ENCODE peak calls at places on chromosomes 2 and 18, in five cellular contexts. Y, P, Z, X and V are unnamed samples.

GRCh38 chr2:236505648-236506047 is 64.0 kb upstream of the ACKR3 start:
- DNase-seq in Y (no peak), P (no peak), Z (no peak), X (no peak), V (no peak)

GRCh38 chr2:149169653-149170052 is 131.2 kb downstream of the LYPD6B start:
- DNase-seq in Y (no peak), P (no peak), Z (peak; percentile 37), X (no peak), V (peak; percentile 64)

GRCh38 chr2:30225131-30225762 is 6.1 kb upstream of the LBH start:
- DNase-seq in Y (no peak), P (no peak), Z (peak; percentile 78), X (no peak), V (no peak)

GRCh38 chr2:45965841-45966498 is 314.5 kb downstream of the PRKCE start:
- DNase-seq in Y (no peak), P (no peak), Z (no peak), X (no peak), V (no peak)

GRCh38 chr2:49108436-49108835 is 45.9 kb downstream of the FSHR start:
- DNase-seq in Y (no peak), P (no peak), Z (no peak), X (no peak), V (no peak)

GRCh38 chr2:219803294-219803693 is 175.9 kb downstream of the SLC4A3 start:
- DNase-seq in Y (no peak), P (no peak), Z (peak; percentile 7), X (no peak), V (no peak)

GRCh38 chr2:198102841-198103240 is 298.4 kb downstream of the PLCL1 start:
- DNase-seq in Y (no peak), P (no peak), Z (no peak), X (no peak), V (no peak)

GRCh38 chr2:42554392-42554791 is 14.0 kb upstream of the MTA3 start:
- DNase-seq in Y (no peak), P (peak; percentile 49), Z (no peak), X (no peak), V (no peak)

GRCh38 chr18:47184419-47185050 is 8.4 kb upstream of the IER3IP1 start:
- DNase-seq in Y (no peak), P (no peak), Z (peak; percentile 54), X (no peak), V (peak; percentile 89)

GRCh38 chr2:199603748-199604291 is 146.1 kb upstream of the SATB2 start:
- DNase-seq in Y (peak; percentile 60), P (peak; percentile 38), Z (no peak), X (no peak), V (no peak)

GRCh38 chr2:96876811-96877437 is 7.0 kb upstream of the SEMA4C start:
- DNase-seq in Y (no peak), P (no peak), Z (no peak), X (no peak), V (peak; percentile 21)

GRCh38 chr18:28802546-28802945 is 625.6 kb upstream of the CDH2 start:
- DNase-seq in Y (no peak), P (no peak), Z (no peak), X (no peak), V (no peak)

GRCh38 chr2:140648390-140648789 is 1482.4 kb downstream of the LRP1B start:
- DNase-seq in Y (no peak), P (no peak), Z (no peak), X (no peak), V (no peak)

GRCh38 chr2:9082158-9082557 is 78.7 kb upstream of the MBOAT2 start:
- DNase-seq in Y (no peak), P (no peak), Z (no peak), X (no peak), V (no peak)

GRCh38 chr2:45681675-45682074 is 30.2 kb downstream of the PRKCE start:
- DNase-seq in Y (no peak), P (no peak), Z (peak; percentile 91), X (no peak), V (peak; percentile 22)

GRCh38 chr18:8841781-8842485 is 136.6 kb downstream of the MTCL1 start:
- DNase-seq in Y (no peak), P (no peak), Z (no peak), X (no peak), V (peak; percentile 84)

GRCh38 chr2:118016911-118017310 is 3.0 kb upstream of the CCDC93 start:
- DNase-seq in Y (no peak), P (no peak), Z (peak; percentile 14), X (no peak), V (no peak)

GRCh38 chr18:26476697-26477096 is 71.7 kb downstream of the KCTD1 start:
- DNase-seq in Y (no peak), P (no peak), Z (no peak), X (no peak), V (no peak)

GRCh38 chr18:26480897-26481795 is 67.2 kb downstream of the KCTD1 start:
- DNase-seq in Y (no peak), P (no peak), Z (peak; percentile 89), X (no peak), V (no peak)

GRCh38 chr18:26479686-26480079 is 68.7 kb downstream of the KCTD1 start:
- DNase-seq in Y (no peak), P (no peak), Z (no peak), X (no peak), V (no peak)

GRCh38 chr18:26477828-26478466 is 70.4 kb downstream of the KCTD1 start:
- DNase-seq in Y (no peak), P (no peak), Z (no peak), X (no peak), V (no peak)

GRCh38 chr18:26479065-26479685 is 69.2 kb downstream of the KCTD1 start:
- DNase-seq in Y (peak; percentile 70), P (peak; percentile 41), Z (no peak), X (no peak), V (no peak)
- H2AK5ac ChIP-seq in Y (no peak overlapping the region), P (no peak overlapping the region), Z (peak overlapping the region; percentile 94), X (peak overlapping the region; percentile 12), V (peak overlapping the region; percentile 85)

GRCh38 chr18:59993560-59993959 is 93.8 kb downstream of the PMAIP1 start:
- DNase-seq in Y (no peak), P (no peak), Z (no peak), X (no peak), V (no peak)

GRCh38 chr18:59988098-59988706 is 88.4 kb downstream of the PMAIP1 start:
- DNase-seq in Y (no peak), P (no peak), Z (peak; percentile 50), X (peak; percentile 24), V (peak; percentile 6)

GRCh38 chr18:59994357-59994756 is 94.6 kb downstream of the PMAIP1 start:
- DNase-seq in Y (no peak), P (no peak), Z (no peak), X (no peak), V (no peak)

GRCh38 chr18:59987102-59987501 is 87.3 kb downstream of the PMAIP1 start:
- DNase-seq in Y (no peak), P (no peak), Z (no peak), X (no peak), V (no peak)

DNA sequence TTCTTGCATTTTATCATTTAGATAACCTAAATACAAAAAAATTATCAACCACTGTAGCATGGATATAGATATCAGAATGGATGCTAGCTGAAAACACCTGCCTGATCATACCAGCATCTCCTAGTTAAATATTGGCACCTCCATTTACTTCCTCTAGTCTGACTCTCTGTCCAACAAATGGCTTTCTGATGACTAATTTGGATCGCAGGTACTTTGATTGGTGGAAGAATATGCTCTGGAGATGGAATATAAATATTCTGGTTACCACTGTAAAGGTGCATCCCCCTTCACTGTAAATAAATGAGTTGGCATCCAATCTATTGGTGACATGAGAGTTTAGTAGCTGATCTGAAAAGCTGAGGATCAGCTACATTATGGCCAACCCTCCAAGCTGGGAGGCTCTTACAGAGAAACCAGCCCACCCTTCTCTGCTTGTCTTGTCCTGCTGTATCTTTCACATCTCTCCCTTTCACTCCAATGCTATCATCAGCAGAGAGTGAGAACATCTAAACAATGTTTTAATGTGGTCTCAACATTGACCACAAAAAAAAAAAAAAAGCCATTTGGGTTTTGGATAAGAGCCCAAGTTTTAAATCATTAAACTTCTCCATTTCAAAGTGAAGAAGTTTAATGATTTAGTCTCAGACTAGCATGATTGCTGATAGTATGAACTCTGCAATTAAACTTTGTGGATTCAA is 90.5 kb downstream of the PMAIP1 start:
- DNase-seq in Y (no peak), P (no peak), Z (no peak), X (no peak), V (no peak)
- H2BK12ac ChIP-seq in Y (no peak overlapping the region), P (no peak overlapping the region), Z (no peak overlapping the region), X (no peak overlapping the region), V (no peak overlapping the region)

DNA sequence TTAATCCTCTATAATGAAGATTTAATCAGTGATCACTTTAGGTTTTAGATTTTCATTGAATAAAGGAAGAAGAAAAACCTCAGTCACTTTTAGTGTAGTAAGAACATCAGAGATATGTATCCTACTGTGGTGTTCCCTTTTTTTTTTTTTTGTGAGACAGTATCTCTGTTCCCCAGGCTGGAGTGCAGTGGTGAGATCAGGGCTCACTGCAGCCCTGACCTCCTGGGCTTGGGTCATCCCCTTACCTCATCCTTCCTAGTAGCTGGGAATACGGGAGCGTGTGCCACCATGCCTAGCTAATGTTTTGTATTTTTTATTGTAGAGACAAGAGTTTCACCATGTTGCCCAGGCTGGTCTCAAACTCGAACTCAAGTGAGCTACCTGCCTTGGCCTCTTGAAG is 5.1 kb downstream of the SLC39A10 start:
- DNase-seq in Y (no peak), P (no peak), Z (no peak), X (no peak), V (peak; percentile 29)
- H2AK5ac ChIP-seq in Y (no peak overlapping the region), P (no peak overlapping the region), Z (no peak overlapping the region), X (no peak overlapping the region), V (no peak overlapping the region)

DNA sequence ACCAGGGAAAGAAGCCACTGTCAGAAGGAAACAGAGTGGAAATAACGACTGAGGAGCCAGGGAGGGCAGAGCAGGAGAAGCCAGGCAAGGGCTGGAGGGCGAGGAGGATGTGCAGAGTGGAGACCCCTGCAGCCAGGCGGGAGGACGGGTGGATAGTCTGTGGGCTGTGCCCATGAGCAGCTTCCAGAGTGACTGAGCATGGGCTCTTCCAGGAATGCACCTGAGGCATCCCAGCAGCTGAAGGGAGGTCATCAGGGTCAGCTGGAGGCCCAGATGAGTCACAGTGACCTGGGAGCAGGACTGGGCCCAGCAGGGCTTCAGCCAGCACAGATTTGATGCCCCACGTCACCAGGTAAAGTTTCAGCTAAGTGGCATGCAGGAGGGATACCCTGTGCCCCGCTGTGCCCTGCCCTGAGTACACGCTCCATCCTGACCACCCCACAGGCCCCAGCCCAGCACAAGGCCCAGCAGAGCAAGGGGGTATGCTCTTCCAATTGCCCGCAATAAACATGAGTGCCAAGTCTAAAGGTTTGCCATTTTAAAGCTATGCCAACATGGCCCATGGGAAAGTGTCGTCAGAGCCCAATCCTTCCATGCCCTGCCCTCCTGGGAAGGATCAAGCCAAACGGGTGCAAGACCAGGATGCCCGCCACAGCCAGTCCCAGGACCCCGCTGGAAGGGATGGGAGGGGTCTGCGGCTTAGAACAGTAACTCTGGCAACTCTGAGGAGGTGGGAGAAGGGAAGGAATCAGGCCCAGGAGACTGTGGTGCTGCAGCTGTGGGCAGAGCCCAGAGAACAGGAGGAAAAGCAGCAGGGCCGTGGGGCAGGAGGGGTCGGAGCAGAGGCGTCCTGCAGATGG is 85.7 kb downstream of the SEPTIN10 start:
- DNase-seq in Y (no peak), P (peak; percentile 31), Z (no peak), X (no peak), V (peak; percentile 89)
- H2BK12ac ChIP-seq in Y (no peak overlapping the region), P (no peak overlapping the region), Z (no peak overlapping the region), X (no peak overlapping the region), V (no peak overlapping the region)